ENCODE peak calls at places on chromosomes 12 and 14, in nine cellular contexts. One of them, this sample, is unnamed.
A peak's percentile ranks its signal among the peaks of the same experiment; 100 is the strongest.

GRCh38 chr12:79897617-79898016 is 37.3 kb downstream of the PPP1R12A start:
- DNase-seq in Peyer's patch: no peak
- DNase-seq in sigmoid colon: no peak
- DNase-seq in adrenal gland: no peak
- DNase-seq in ovary: no peak
- DNase-seq in body of pancreas: no peak
- DNase-seq in tibial nerve: no peak
- DNase-seq in IMR-90: peak; percentile 95
- DNase-seq in K562: no peak
- DNase-seq in this sample: no peak

GRCh38 chr14:68407275-68407674 is 385.6 kb downstream of the ZFP36L1 start:
- DNase-seq in tibial nerve: no peak
- DNase-seq in Peyer's patch: no peak
- DNase-seq in adrenal gland: no peak
- DNase-seq in body of pancreas: no peak
- DNase-seq in IMR-90: peak; percentile 62
- DNase-seq in sigmoid colon: no peak
- DNase-seq in ovary: no peak
- DNase-seq in K562: no peak
- DNase-seq in this sample: no peak

GRCh38 chr14:102248121-102248520 is 56.8 kb downstream of the MOK start:
- DNase-seq in Peyer's patch: no peak
- DNase-seq in K562: peak; percentile 62
- DNase-seq in body of pancreas: no peak
- DNase-seq in sigmoid colon: no peak
- DNase-seq in ovary: no peak
- DNase-seq in tibial nerve: no peak
- DNase-seq in IMR-90: peak; percentile 20
- DNase-seq in adrenal gland: no peak
- DNase-seq in this sample: no peak

GRCh38 chr14:96177766-96178377 is 26.8 kb upstream of the BDKRB2 start:
- DNase-seq in IMR-90: no peak
- DNase-seq in ovary: peak; percentile 62
- DNase-seq in body of pancreas: no peak
- DNase-seq in sigmoid colon: peak; percentile 73
- DNase-seq in Peyer's patch: no peak
- DNase-seq in tibial nerve: no peak
- DNase-seq in adrenal gland: no peak
- DNase-seq in K562: no peak
- DNase-seq in this sample: no peak

GRCh38 chr14:76267322-76268012 is 108.5 kb upstream of the ESRRB start:
- DNase-seq in Peyer's patch: peak; percentile 48
- DNase-seq in sigmoid colon: peak; percentile 69
- DNase-seq in ovary: peak; percentile 79
- DNase-seq in adrenal gland: peak; percentile 66
- DNase-seq in K562: no peak
- DNase-seq in tibial nerve: peak; percentile 47
- DNase-seq in IMR-90: peak; percentile 21
- DNase-seq in body of pancreas: peak; percentile 65
- DNase-seq in this sample: no peak

GRCh38 chr14:76761198-76761848 is at the start of gene VASH1:
- DNase-seq in adrenal gland: peak; percentile 77
- DNase-seq in sigmoid colon: peak; percentile 86
- DNase-seq in K562: peak; percentile 31
- DNase-seq in Peyer's patch: peak; percentile 77
- DNase-seq in ovary: peak; percentile 78
- DNase-seq in tibial nerve: no peak
- DNase-seq in body of pancreas: peak; percentile 61
- DNase-seq in IMR-90: peak; percentile 76
- DNase-seq in this sample: peak; percentile 93

GRCh38 chr12:122021822-122022392 is at the start of gene BCL7A:
- DNase-seq in ovary: peak; percentile 81
- DNase-seq in tibial nerve: no peak
- DNase-seq in Peyer's patch: peak; percentile 79
- DNase-seq in IMR-90: peak; percentile 74
- DNase-seq in body of pancreas: peak; percentile 79
- DNase-seq in sigmoid colon: peak; percentile 89
- DNase-seq in K562: peak; percentile 77
- DNase-seq in adrenal gland: peak; percentile 77
- DNase-seq in this sample: no peak

GRCh38 chr12:14547571-14547970 is 20.1 kb downstream of the PLBD1 start:
- DNase-seq in K562: no peak
- DNase-seq in Peyer's patch: no peak
- DNase-seq in sigmoid colon: no peak
- DNase-seq in body of pancreas: no peak
- DNase-seq in IMR-90: no peak
- DNase-seq in tibial nerve: no peak
- DNase-seq in adrenal gland: no peak
- DNase-seq in ovary: no peak
- DNase-seq in this sample: no peak

GRCh38 chr14:93941293-93941910 is 14.3 kb downstream of the FAM181A start:
- DNase-seq in tibial nerve: no peak
- DNase-seq in Peyer's patch: no peak
- DNase-seq in ovary: no peak
- DNase-seq in IMR-90: peak; percentile 90
- DNase-seq in K562: no peak
- DNase-seq in body of pancreas: peak; percentile 93
- DNase-seq in sigmoid colon: no peak
- DNase-seq in adrenal gland: no peak
- DNase-seq in this sample: no peak

GRCh38 chr12:22333751-22334695 is 484 bp downstream of the ST8SIA1 start:
- DNase-seq in adrenal gland: peak; percentile 38
- DNase-seq in K562: no peak
- DNase-seq in IMR-90: no peak
- DNase-seq in Peyer's patch: no peak
- DNase-seq in body of pancreas: no peak
- DNase-seq in sigmoid colon: peak; percentile 73
- DNase-seq in tibial nerve: no peak
- DNase-seq in ovary: no peak
- DNase-seq in this sample: no peak

GRCh38 chr14:82190812-82191211 is 657.2 kb upstream of the SEL1L start:
- DNase-seq in sigmoid colon: no peak
- DNase-seq in tibial nerve: no peak
- DNase-seq in ovary: no peak
- DNase-seq in body of pancreas: no peak
- DNase-seq in K562: no peak
- DNase-seq in Peyer's patch: no peak
- DNase-seq in IMR-90: no peak
- DNase-seq in adrenal gland: no peak
- DNase-seq in this sample: no peak
- H3K9me3 ChIP-seq in sigmoid colon: peaks cover 5% of the 10 kb centered on the region
- H3K9me3 ChIP-seq in tibial nerve: no peaks in the 10 kb centered on the region
- H3K9me3 ChIP-seq in ovary: no peaks in the 10 kb centered on the region
- H3K9me3 ChIP-seq in body of pancreas: peaks cover 3% of the 10 kb centered on the region
- H3K9me3 ChIP-seq in K562: no peaks in the 10 kb centered on the region
- H3K9me3 ChIP-seq in Peyer's patch: peaks cover 9% of the 10 kb centered on the region
- H3K9me3 ChIP-seq in IMR-90: peaks cover 10% of the 10 kb centered on the region
- H3K9me3 ChIP-seq in adrenal gland: no peaks in the 10 kb centered on the region
- H3K9me3 ChIP-seq in this sample: no peaks in the 10 kb centered on the region

GRCh38 chr12:50167026-50167742 is at the start of gene CERS5:
- DNase-seq in Peyer's patch: peak; percentile 99
- DNase-seq in tibial nerve: peak; percentile 97
- DNase-seq in adrenal gland: peak; percentile 99
- DNase-seq in ovary: peak; percentile 99
- DNase-seq in IMR-90: peak; percentile 97
- DNase-seq in body of pancreas: peak; percentile 99
- DNase-seq in sigmoid colon: peak; percentile 99
- DNase-seq in K562: peak; percentile 99
- DNase-seq in this sample: peak; percentile 100
- TF ChIP-seq POLR2A in Peyer's patch: peak; percentile 30
- TF ChIP-seq POLR2A in tibial nerve: peak; percentile 80
- TF ChIP-seq POLR2A in adrenal gland: peak; percentile 73
- TF ChIP-seq POLR2A in ovary: peak; percentile 88
- TF ChIP-seq POLR2A in IMR-90: peak; percentile 93
- TF ChIP-seq POLR2A in body of pancreas: peak; percentile 75
- TF ChIP-seq POLR2A in sigmoid colon: peak; percentile 62
- TF ChIP-seq POLR2A in K562: peak; percentile 82
- TF ChIP-seq POLR2A in this sample: peak; percentile 38

GRCh38 chr14:106228541-106229158 is 702.3 kb downstream of the TMEM121 start:
- DNase-seq in body of pancreas: no peak
- DNase-seq in adrenal gland: no peak
- DNase-seq in sigmoid colon: no peak
- DNase-seq in Peyer's patch: no peak
- DNase-seq in tibial nerve: no peak
- DNase-seq in K562: no peak
- DNase-seq in ovary: no peak
- DNase-seq in IMR-90: no peak
- DNase-seq in this sample: no peak
- H3K9me3 ChIP-seq in body of pancreas: no peaks in the 10 kb centered on the region
- H3K9me3 ChIP-seq in adrenal gland: no peaks in the 10 kb centered on the region
- H3K9me3 ChIP-seq in sigmoid colon: no peaks in the 10 kb centered on the region
- H3K9me3 ChIP-seq in Peyer's patch: no peaks in the 10 kb centered on the region
- H3K9me3 ChIP-seq in tibial nerve: no peaks in the 10 kb centered on the region
- H3K9me3 ChIP-seq in K562: no peaks in the 10 kb centered on the region
- H3K9me3 ChIP-seq in ovary: no peaks in the 10 kb centered on the region
- H3K9me3 ChIP-seq in IMR-90: peaks cover 26% of the 10 kb centered on the region
- H3K9me3 ChIP-seq in this sample: no peaks in the 10 kb centered on the region

DNA sequence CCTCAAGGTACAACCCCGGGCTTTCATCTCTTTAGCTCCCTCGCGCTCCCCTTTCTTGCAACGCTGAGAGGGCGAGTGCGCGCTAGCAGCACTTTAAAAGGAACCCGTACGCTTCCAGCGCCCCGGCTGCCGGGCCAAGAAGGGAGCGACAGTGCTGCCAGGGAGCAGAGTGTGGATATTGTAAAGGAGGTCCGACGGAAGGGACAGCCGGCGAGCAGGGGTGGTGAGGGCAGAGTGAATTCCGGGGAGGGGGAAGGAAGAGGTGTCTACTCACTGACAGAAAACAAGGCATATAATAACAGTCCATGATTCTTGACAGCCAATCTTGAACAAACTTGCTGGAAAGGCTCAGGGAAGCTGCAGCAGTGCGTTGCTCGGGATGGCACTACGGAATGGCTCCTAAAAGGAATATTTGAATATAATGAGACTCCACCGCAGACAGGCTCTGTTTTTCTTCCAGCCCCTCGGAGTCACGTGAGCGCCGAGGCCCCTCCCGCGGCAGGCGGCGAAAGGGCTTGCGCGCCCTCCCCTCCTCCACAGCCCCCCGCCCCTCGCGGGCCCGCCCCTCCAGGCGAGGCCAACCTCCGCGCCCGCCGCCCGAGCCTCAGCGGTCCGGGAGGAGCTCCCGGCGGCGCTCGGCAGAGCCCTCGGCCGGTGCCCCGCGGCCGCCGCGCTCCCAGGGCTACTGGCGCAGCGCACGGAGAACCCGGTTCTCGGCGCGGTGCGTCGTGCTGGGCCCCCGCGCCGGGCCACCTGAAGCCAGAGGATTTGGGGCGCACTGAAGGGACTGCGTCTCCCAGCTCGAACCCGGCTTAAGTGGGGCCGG is 3.4 kb downstream of the BMP4 start:
- DNase-seq in sigmoid colon: peak; percentile 94
- DNase-seq in adrenal gland: peak; percentile 90
- DNase-seq in IMR-90: peak; percentile 74
- DNase-seq in body of pancreas: peak; percentile 79
- DNase-seq in Peyer's patch: peak; percentile 83
- DNase-seq in K562: peak; percentile 4
- DNase-seq in tibial nerve: peak; percentile 78
- DNase-seq in ovary: peak; percentile 93
- DNase-seq in this sample: no peak
- TF ChIP-seq POLR2A in sigmoid colon: peak; percentile 26
- TF ChIP-seq POLR2A in adrenal gland: peak; percentile 90
- TF ChIP-seq POLR2A in IMR-90: no peak
- TF ChIP-seq POLR2A in body of pancreas: peak; percentile 37
- TF ChIP-seq POLR2A in Peyer's patch: peak; percentile 65
- TF ChIP-seq POLR2A in K562: no peak
- TF ChIP-seq POLR2A in tibial nerve: peak; percentile 89
- TF ChIP-seq POLR2A in ovary: peak; percentile 95
- TF ChIP-seq POLR2A in this sample: peak; percentile 74

GRCh38 chr14:46378248-46378647 is 273.3 kb downstream of the RPL10L start:
- DNase-seq in K562: no peak
- DNase-seq in ovary: no peak
- DNase-seq in IMR-90: no peak
- DNase-seq in adrenal gland: no peak
- DNase-seq in sigmoid colon: no peak
- DNase-seq in body of pancreas: no peak
- DNase-seq in Peyer's patch: no peak
- DNase-seq in tibial nerve: no peak
- DNase-seq in this sample: no peak
- H3K9me3 ChIP-seq in K562: no peaks in the 10 kb centered on the region
- H3K9me3 ChIP-seq in ovary: no peaks in the 10 kb centered on the region
- H3K9me3 ChIP-seq in IMR-90: peaks cover 7% of the 10 kb centered on the region
- H3K9me3 ChIP-seq in adrenal gland: no peaks in the 10 kb centered on the region
- H3K9me3 ChIP-seq in sigmoid colon: no peaks in the 10 kb centered on the region
- H3K9me3 ChIP-seq in body of pancreas: no peaks in the 10 kb centered on the region
- H3K9me3 ChIP-seq in Peyer's patch: no peaks in the 10 kb centered on the region
- H3K9me3 ChIP-seq in tibial nerve: no peaks in the 10 kb centered on the region
- H3K9me3 ChIP-seq in this sample: no peaks in the 10 kb centered on the region

DNA sequence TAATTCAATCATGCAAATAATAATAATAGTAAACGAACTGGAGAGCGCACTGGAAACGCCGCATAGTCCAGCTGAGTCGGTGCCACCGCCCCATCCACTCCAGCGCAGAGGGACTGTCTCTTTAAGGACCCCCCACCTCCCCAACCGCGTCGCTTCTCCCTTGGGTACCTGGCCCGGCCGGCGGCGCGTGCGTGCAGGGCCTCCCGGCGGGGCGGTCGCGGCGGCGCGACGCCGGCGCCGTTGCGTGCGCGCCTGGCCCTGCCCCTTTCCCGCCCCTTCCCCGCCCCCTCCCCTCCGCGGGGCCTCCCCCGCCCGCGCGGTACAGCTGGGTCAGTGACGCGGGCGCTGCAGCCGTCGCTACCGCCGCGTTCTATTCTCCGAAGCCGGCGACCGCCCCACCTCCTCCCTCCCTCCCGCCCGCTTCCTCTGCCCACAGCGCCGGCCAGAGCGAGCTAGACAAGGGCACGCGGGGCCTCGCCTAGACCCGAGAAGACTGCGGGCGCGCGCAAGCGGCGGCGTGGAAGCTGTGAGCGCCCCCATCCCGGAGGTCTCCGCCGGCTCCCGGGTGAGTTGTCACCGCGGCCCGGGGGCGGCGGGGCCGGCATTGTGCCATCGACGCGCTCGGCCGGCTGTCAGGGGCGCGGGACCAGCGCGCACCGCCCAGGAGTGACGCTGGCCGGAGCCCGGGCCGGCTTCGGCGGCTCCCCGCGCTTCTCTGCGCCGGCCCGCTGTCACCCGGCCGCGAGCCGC is at the start of gene SUSD6:
- DNase-seq in Peyer's patch: peak; percentile 96
- DNase-seq in ovary: peak; percentile 92
- DNase-seq in sigmoid colon: peak; percentile 96
- DNase-seq in K562: peak; percentile 89
- DNase-seq in IMR-90: peak; percentile 85
- DNase-seq in body of pancreas: peak; percentile 94
- DNase-seq in tibial nerve: peak; percentile 84
- DNase-seq in adrenal gland: peak; percentile 93
- DNase-seq in this sample: peak; percentile 95
- TF ChIP-seq POLR2A in Peyer's patch: peak; percentile 81
- TF ChIP-seq POLR2A in ovary: peak; percentile 39
- TF ChIP-seq POLR2A in sigmoid colon: peak; percentile 46
- TF ChIP-seq POLR2A in K562: no peak
- TF ChIP-seq POLR2A in IMR-90: peak; percentile 86
- TF ChIP-seq POLR2A in body of pancreas: peak; percentile 63
- TF ChIP-seq POLR2A in tibial nerve: peak; percentile 75
- TF ChIP-seq POLR2A in adrenal gland: peak; percentile 85
- TF ChIP-seq POLR2A in this sample: peak; percentile 64

GRCh38 chr14:100575266-100575995 is 11.8 kb downstream of the BEGAIN start:
- DNase-seq in ovary: no peak
- DNase-seq in K562: no peak
- DNase-seq in tibial nerve: no peak
- DNase-seq in adrenal gland: no peak
- DNase-seq in Peyer's patch: no peak
- DNase-seq in body of pancreas: no peak
- DNase-seq in sigmoid colon: no peak
- DNase-seq in IMR-90: no peak
- DNase-seq in this sample: no peak
- H3K9me3 ChIP-seq in ovary: no peaks in the 10 kb centered on the region
- H3K9me3 ChIP-seq in K562: no peaks in the 10 kb centered on the region
- H3K9me3 ChIP-seq in tibial nerve: no peaks in the 10 kb centered on the region
- H3K9me3 ChIP-seq in adrenal gland: no peaks in the 10 kb centered on the region
- H3K9me3 ChIP-seq in Peyer's patch: peaks cover 11% of the 10 kb centered on the region
- H3K9me3 ChIP-seq in body of pancreas: no peaks in the 10 kb centered on the region
- H3K9me3 ChIP-seq in sigmoid colon: no peaks in the 10 kb centered on the region
- H3K9me3 ChIP-seq in IMR-90: peaks cover 2% of the 10 kb centered on the region
- H3K9me3 ChIP-seq in this sample: peaks cover 4% of the 10 kb centered on the region

This sample was measured in esophagus muscularis mucosa.